ENCODE peak calls at places on chromosomes 12 and 14, in four cellular contexts. One of them, this sample, is unnamed.

GRCh38 chr14:78399316-78399889 is 229.2 kb downstream of the NRXN3 start:
- DNase-seq in psoas muscle: no peak
- DNase-seq in GM10248: no peak
- DNase-seq in stomach: no peak
- DNase-seq in this sample: peak

GRCh38 chr14:53062856-53063255 is 90.3 kb downstream of the DDHD1 start:
- DNase-seq in stomach: no peak
- DNase-seq in psoas muscle: no peak
- DNase-seq in GM10248: no peak
- DNase-seq in this sample: peak

GRCh38 chr14:30005114-30005698 is 77.6 kb upstream of the PRKD1 start:
- DNase-seq in psoas muscle: no peak
- DNase-seq in GM10248: no peak
- DNase-seq in stomach: no peak
- DNase-seq in this sample: peak

GRCh38 chr12:53989227-53990113 is 4.5 kb downstream of the HOXC10 start:
- DNase-seq in stomach: no peak
- DNase-seq in psoas muscle: no peak
- DNase-seq in GM10248: peak
- DNase-seq in this sample: peak

GRCh38 chr12:49012739-49013138 is 5.8 kb downstream of the PRKAG1 start:
- DNase-seq in GM10248: no peak
- DNase-seq in psoas muscle: no peak
- DNase-seq in stomach: no peak
- DNase-seq in this sample: no peak

GRCh38 chr12:43786899-43787693 is 19.0 kb downstream of the TWF1 start:
- DNase-seq in stomach: no peak
- DNase-seq in GM10248: no peak
- DNase-seq in psoas muscle: no peak
- DNase-seq in this sample: peak

GRCh38 chr12:10031318-10031717 is 836 bp downstream of the CLEC9A start:
- DNase-seq in GM10248: no peak
- DNase-seq in stomach: no peak
- DNase-seq in psoas muscle: no peak
- DNase-seq in this sample: peak

GRCh38 chr14:86601813-86602212 is 1071.9 kb downstream of the FLRT2 start:
- DNase-seq in GM10248: no peak
- DNase-seq in psoas muscle: no peak
- DNase-seq in stomach: no peak
- DNase-seq in this sample: no peak

GRCh38 chr14:68589447-68590232 is 203.2 kb downstream of the ZFP36L1 start:
- DNase-seq in psoas muscle: peak
- DNase-seq in stomach: no peak
- DNase-seq in GM10248: no peak
- DNase-seq in this sample: peak

GRCh38 chr14:104553166-104554087 is 26.1 kb upstream of the C14orf180 start:
- DNase-seq in GM10248: no peak
- DNase-seq in stomach: no peak
- DNase-seq in psoas muscle: peak
- DNase-seq in this sample: no peak

GRCh38 chr14:53146739-53147138 is 6.4 kb downstream of the DDHD1 start:
- DNase-seq in stomach: no peak
- DNase-seq in GM10248: no peak
- DNase-seq in psoas muscle: no peak
- DNase-seq in this sample: no peak

GRCh38 chr12:67789266-67789665 is 140.7 kb downstream of the DYRK2 start:
- DNase-seq in stomach: no peak
- DNase-seq in psoas muscle: no peak
- DNase-seq in GM10248: no peak
- DNase-seq in this sample: no peak

GRCh38 chr12:62813031-62813829 is 121.7 kb downstream of the PPM1H start:
- DNase-seq in stomach: peak
- DNase-seq in GM10248: peak
- DNase-seq in psoas muscle: peak
- DNase-seq in this sample: peak

GRCh38 chr14:101827286-101827685 is 65.8 kb downstream of the PPP2R5C start:
- DNase-seq in GM10248: no peak
- DNase-seq in psoas muscle: no peak
- DNase-seq in stomach: no peak
- DNase-seq in this sample: no peak

GRCh38 chr14:35368993-35369392 is 35.6 kb downstream of the NFKBIA start:
- DNase-seq in stomach: no peak
- DNase-seq in GM10248: no peak
- DNase-seq in psoas muscle: peak
- DNase-seq in this sample: no peak

This sample was measured in choroid plexus epithelial cell.